ENCODE peak calls at places on chromosomes 2 and 18, in five cellular contexts. One of them, this sample, is unnamed. For H3K27me3, the result is how much of the 10 kb centered on the place peaks cover.

GRCh38 chr2:175207741-175208438 is 26.4 kb upstream of the ATP5MC3 start:
- DNase-seq in AG04450: no peak
- DNase-seq in right cardiac atrium: peak
- DNase-seq in IMR-90: no peak
- DNase-seq in CD4-positive, CD25-positive, alpha-beta regulatory T cell: no peak
- DNase-seq in this sample: peak

GRCh38 chr2:196453613-196454047 is 185.9 kb upstream of the CCDC150 start:
- DNase-seq in AG04450: peak
- DNase-seq in right cardiac atrium: no peak
- DNase-seq in IMR-90: peak
- DNase-seq in CD4-positive, CD25-positive, alpha-beta regulatory T cell: peak
- DNase-seq in this sample: no peak

GRCh38 chr2:69050802-69051201 is 37.8 kb downstream of the ANTXR1 start:
- DNase-seq in AG04450: no peak
- DNase-seq in right cardiac atrium: no peak
- DNase-seq in IMR-90: no peak
- DNase-seq in CD4-positive, CD25-positive, alpha-beta regulatory T cell: no peak
- DNase-seq in this sample: no peak

GRCh38 chr2:153416071-153416470 is 62.5 kb downstream of the RPRM start:
- DNase-seq in AG04450: no peak
- DNase-seq in right cardiac atrium: no peak
- DNase-seq in IMR-90: no peak
- DNase-seq in CD4-positive, CD25-positive, alpha-beta regulatory T cell: no peak
- DNase-seq in this sample: no peak

GRCh38 chr2:207122914-207123744 is 42.6 kb downstream of the KLF7 start:
- DNase-seq in AG04450: no peak
- DNase-seq in right cardiac atrium: no peak
- DNase-seq in IMR-90: no peak
- DNase-seq in CD4-positive, CD25-positive, alpha-beta regulatory T cell: no peak
- DNase-seq in this sample: no peak

GRCh38 chr2:72024451-72025175 is 123.0 kb downstream of the CYP26B1 start:
- DNase-seq in AG04450: no peak
- DNase-seq in right cardiac atrium: no peak
- DNase-seq in IMR-90: no peak
- DNase-seq in CD4-positive, CD25-positive, alpha-beta regulatory T cell: no peak
- DNase-seq in this sample: peak

GRCh38 chr2:88090446-88091283 is 23.0 kb downstream of the SMYD1 start:
- DNase-seq in AG04450: no peak
- DNase-seq in right cardiac atrium: no peak
- DNase-seq in IMR-90: no peak
- DNase-seq in CD4-positive, CD25-positive, alpha-beta regulatory T cell: no peak
- DNase-seq in this sample: peak

GRCh38 chr2:175025946-175026345 is 20.8 kb upstream of the CHN1 start:
- DNase-seq in AG04450: no peak
- DNase-seq in right cardiac atrium: no peak
- DNase-seq in IMR-90: no peak
- DNase-seq in CD4-positive, CD25-positive, alpha-beta regulatory T cell: no peak
- DNase-seq in this sample: no peak

GRCh38 chr2:224885836-224886547 is 156.3 kb downstream of the DOCK10 start:
- DNase-seq in AG04450: no peak
- DNase-seq in right cardiac atrium: no peak
- DNase-seq in IMR-90: peak
- DNase-seq in CD4-positive, CD25-positive, alpha-beta regulatory T cell: no peak
- DNase-seq in this sample: no peak

GRCh38 chr2:226983891-226984290 is 148.0 kb downstream of the RHBDD1 start:
- DNase-seq in AG04450: no peak
- DNase-seq in right cardiac atrium: no peak
- DNase-seq in IMR-90: no peak
- DNase-seq in CD4-positive, CD25-positive, alpha-beta regulatory T cell: no peak
- DNase-seq in this sample: no peak

GRCh38 chr2:239381709-239382134 is 19.1 kb downstream of the HDAC4 start:
- DNase-seq in AG04450: no peak
- DNase-seq in right cardiac atrium: no peak
- DNase-seq in IMR-90: no peak
- DNase-seq in CD4-positive, CD25-positive, alpha-beta regulatory T cell: no peak
- DNase-seq in this sample: peak

GRCh38 chr18:50061876-50062517 is 132.9 kb downstream of the MYO5B start:
- DNase-seq in AG04450: no peak
- DNase-seq in right cardiac atrium: peak
- DNase-seq in IMR-90: no peak
- DNase-seq in CD4-positive, CD25-positive, alpha-beta regulatory T cell: no peak
- DNase-seq in this sample: no peak

GRCh38 chr2:100124746-100125145 is 17.6 kb downstream of the AFF3 start:
- DNase-seq in AG04450: no peak
- DNase-seq in right cardiac atrium: no peak
- DNase-seq in IMR-90: no peak
- DNase-seq in CD4-positive, CD25-positive, alpha-beta regulatory T cell: no peak
- DNase-seq in this sample: no peak

GRCh38 chr18:58789856-58790255 is 74.8 kb upstream of the ZNF532 start:
- DNase-seq in AG04450: no peak
- DNase-seq in right cardiac atrium: peak
- DNase-seq in IMR-90: no peak
- DNase-seq in CD4-positive, CD25-positive, alpha-beta regulatory T cell: no peak
- DNase-seq in this sample: no peak

GRCh38 chr2:12717191-12717987 is 653 bp downstream of the TRIB2 start:
- DNase-seq in AG04450: no peak
- DNase-seq in right cardiac atrium: peak
- DNase-seq in IMR-90: peak
- DNase-seq in CD4-positive, CD25-positive, alpha-beta regulatory T cell: peak
- DNase-seq in this sample: peak

GRCh38 chr18:39624934-39625333 is 2059.3 kb upstream of the CELF4 start:
- DNase-seq in AG04450: peak
- DNase-seq in right cardiac atrium: no peak
- DNase-seq in IMR-90: peak
- DNase-seq in CD4-positive, CD25-positive, alpha-beta regulatory T cell: no peak
- DNase-seq in this sample: no peak

GRCh38 chr2:163794635-163795034 is 58.8 kb upstream of the FIGN start:
- DNase-seq in AG04450: no peak
- DNase-seq in right cardiac atrium: no peak
- DNase-seq in IMR-90: no peak
- DNase-seq in CD4-positive, CD25-positive, alpha-beta regulatory T cell: no peak
- DNase-seq in this sample: no peak

GRCh38 chr2:127640082-127641072 is 5.6 kb upstream of the GPR17 start:
- DNase-seq in AG04450: no peak
- DNase-seq in right cardiac atrium: no peak
- DNase-seq in IMR-90: no peak
- DNase-seq in CD4-positive, CD25-positive, alpha-beta regulatory T cell: peak
- DNase-seq in this sample: no peak

GRCh38 chr2:216348909-216349308 is 23.4 kb downstream of the MARCHF4 start:
- DNase-seq in AG04450: no peak
- DNase-seq in right cardiac atrium: no peak
- DNase-seq in IMR-90: peak
- DNase-seq in CD4-positive, CD25-positive, alpha-beta regulatory T cell: no peak
- DNase-seq in this sample: no peak

GRCh38 chr2:226985227-226985946 is 149.5 kb downstream of the RHBDD1 start:
- DNase-seq in AG04450: peak
- DNase-seq in right cardiac atrium: no peak
- DNase-seq in IMR-90: peak
- DNase-seq in CD4-positive, CD25-positive, alpha-beta regulatory T cell: peak
- DNase-seq in this sample: no peak

GRCh38 chr18:74252032-74252380 is 39.8 kb downstream of the CYB5A start:
- DNase-seq in AG04450: no peak
- DNase-seq in right cardiac atrium: no peak
- DNase-seq in IMR-90: peak
- DNase-seq in CD4-positive, CD25-positive, alpha-beta regulatory T cell: no peak
- DNase-seq in this sample: no peak

GRCh38 chr2:127609031-127609751 is 36.8 kb upstream of the GPR17 start:
- DNase-seq in AG04450: no peak
- DNase-seq in right cardiac atrium: no peak
- DNase-seq in IMR-90: no peak
- DNase-seq in CD4-positive, CD25-positive, alpha-beta regulatory T cell: no peak
- DNase-seq in this sample: no peak

GRCh38 chr2:64988420-64989125 is 626 bp upstream of the SLC1A4 start:
- DNase-seq in AG04450: peak
- DNase-seq in right cardiac atrium: peak
- DNase-seq in IMR-90: peak
- DNase-seq in CD4-positive, CD25-positive, alpha-beta regulatory T cell: peak
- DNase-seq in this sample: peak

GRCh38 chr2:122323927-122324326 is 568.5 kb downstream of the TSN start:
- DNase-seq in AG04450: no peak
- DNase-seq in right cardiac atrium: no peak
- DNase-seq in IMR-90: no peak
- DNase-seq in CD4-positive, CD25-positive, alpha-beta regulatory T cell: no peak
- DNase-seq in this sample: no peak

GRCh38 chr2:101196220-101196661 is 45.1 kb upstream of the TBC1D8 start:
- DNase-seq in AG04450: no peak
- DNase-seq in right cardiac atrium: no peak
- DNase-seq in IMR-90: no peak
- DNase-seq in CD4-positive, CD25-positive, alpha-beta regulatory T cell: no peak
- DNase-seq in this sample: no peak

GRCh38 chr2:3634631-3635091 is 23.3 kb upstream of the ALLC start:
- DNase-seq in AG04450: no peak
- DNase-seq in right cardiac atrium: no peak
- DNase-seq in IMR-90: no peak
- DNase-seq in CD4-positive, CD25-positive, alpha-beta regulatory T cell: no peak
- DNase-seq in this sample: peak

GRCh38 chr2:179543361-179543901 is 278.8 kb upstream of the SESTD1 start:
- DNase-seq in AG04450: no peak
- DNase-seq in right cardiac atrium: no peak
- DNase-seq in IMR-90: peak
- DNase-seq in CD4-positive, CD25-positive, alpha-beta regulatory T cell: no peak
- DNase-seq in this sample: no peak

GRCh38 chr2:45892236-45892701 is 240.8 kb downstream of the PRKCE start:
- DNase-seq in AG04450: no peak
- DNase-seq in right cardiac atrium: no peak
- DNase-seq in IMR-90: no peak
- DNase-seq in CD4-positive, CD25-positive, alpha-beta regulatory T cell: no peak
- DNase-seq in this sample: no peak

GRCh38 chr2:240604291-240604938 is 17.9 kb downstream of the CAPN10 start:
- DNase-seq in AG04450: no peak
- DNase-seq in right cardiac atrium: peak
- DNase-seq in IMR-90: peak
- DNase-seq in CD4-positive, CD25-positive, alpha-beta regulatory T cell: no peak
- DNase-seq in this sample: peak

DNA sequence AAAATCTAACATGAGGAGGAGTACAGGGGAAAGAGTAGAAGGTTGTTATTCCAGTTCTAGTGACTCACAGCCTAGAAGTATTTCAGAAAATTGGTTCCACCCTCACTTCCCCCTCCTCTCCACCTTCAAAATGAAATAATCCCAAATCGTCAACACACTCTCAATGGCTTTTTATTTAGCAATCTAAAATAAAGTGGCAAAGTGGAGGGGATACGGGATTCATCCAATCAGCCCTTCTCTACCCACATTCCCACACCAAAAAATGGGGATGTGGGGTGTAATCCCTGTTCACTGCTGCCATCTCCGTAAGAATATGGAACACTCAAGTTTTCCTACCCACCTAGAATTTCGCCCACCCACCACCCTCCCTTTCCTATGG is 987 bp downstream of the NCKAP1 start:
- DNase-seq in AG04450: no peak
- DNase-seq in right cardiac atrium: no peak
- DNase-seq in IMR-90: peak
- DNase-seq in CD4-positive, CD25-positive, alpha-beta regulatory T cell: no peak
- DNase-seq in this sample: no peak
- H3K27ac ChIP-seq in AG04450: peak
- H3K27ac ChIP-seq in right cardiac atrium: peak
- H3K27ac ChIP-seq in IMR-90: peak
- H3K27ac ChIP-seq in CD4-positive, CD25-positive, alpha-beta regulatory T cell: no peak
- H3K27ac ChIP-seq in this sample: peak

DNA sequence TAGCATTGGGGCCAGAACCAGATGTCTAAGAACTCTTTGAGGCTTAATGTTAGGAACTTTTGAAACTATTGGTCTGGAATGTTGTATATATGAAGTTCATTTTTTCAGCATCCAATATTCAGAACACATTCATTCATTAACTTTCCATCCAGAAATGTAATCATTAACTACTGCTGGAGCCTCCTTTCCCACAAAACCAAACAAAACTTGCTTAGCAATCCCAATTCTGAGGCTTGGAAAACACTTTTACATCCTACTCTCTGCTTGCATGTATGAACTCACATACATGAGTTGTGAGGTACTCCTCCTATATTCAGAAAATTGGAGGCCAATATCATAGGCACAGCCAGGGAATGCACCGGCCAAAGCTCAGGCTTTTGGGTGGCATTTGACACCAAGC is 841 bp upstream of the LRATD1 start:
- DNase-seq in AG04450: no peak
- DNase-seq in right cardiac atrium: no peak
- DNase-seq in IMR-90: no peak
- DNase-seq in CD4-positive, CD25-positive, alpha-beta regulatory T cell: no peak
- DNase-seq in this sample: no peak
- H3K27me3 ChIP-seq in AG04450: under half
- H3K27me3 ChIP-seq in right cardiac atrium: under half
- H3K27me3 ChIP-seq in IMR-90: under half
- H3K27me3 ChIP-seq in CD4-positive, CD25-positive, alpha-beta regulatory T cell: under half
- H3K27me3 ChIP-seq in this sample: under half

GRCh38 chr2:120977582-120978358 is 242.1 kb downstream of the GLI2 start:
- DNase-seq in AG04450: no peak
- DNase-seq in right cardiac atrium: no peak
- DNase-seq in IMR-90: no peak
- DNase-seq in CD4-positive, CD25-positive, alpha-beta regulatory T cell: no peak
- DNase-seq in this sample: no peak

GRCh38 chr2:120982598-120982997 is 246.9 kb downstream of the GLI2 start:
- DNase-seq in AG04450: no peak
- DNase-seq in right cardiac atrium: no peak
- DNase-seq in IMR-90: no peak
- DNase-seq in CD4-positive, CD25-positive, alpha-beta regulatory T cell: no peak
- DNase-seq in this sample: no peak

GRCh38 chr2:120978359-120979050 is 242.8 kb downstream of the GLI2 start:
- DNase-seq in AG04450: no peak
- DNase-seq in right cardiac atrium: no peak
- DNase-seq in IMR-90: peak
- DNase-seq in CD4-positive, CD25-positive, alpha-beta regulatory T cell: no peak
- DNase-seq in this sample: no peak

GRCh38 chr2:120979398-120979797 is 243.7 kb downstream of the GLI2 start:
- DNase-seq in AG04450: no peak
- DNase-seq in right cardiac atrium: no peak
- DNase-seq in IMR-90: no peak
- DNase-seq in CD4-positive, CD25-positive, alpha-beta regulatory T cell: no peak
- DNase-seq in this sample: no peak

GRCh38 chr2:120979921-120980320 is 244.3 kb downstream of the GLI2 start:
- DNase-seq in AG04450: no peak
- DNase-seq in right cardiac atrium: no peak
- DNase-seq in IMR-90: no peak
- DNase-seq in CD4-positive, CD25-positive, alpha-beta regulatory T cell: no peak
- DNase-seq in this sample: no peak
- H3K4me3 ChIP-seq in AG04450: no peak
- H3K4me3 ChIP-seq in right cardiac atrium: no peak
- H3K4me3 ChIP-seq in IMR-90: no peak
- H3K4me3 ChIP-seq in CD4-positive, CD25-positive, alpha-beta regulatory T cell: no peak
- H3K4me3 ChIP-seq in this sample: no peak

DNA sequence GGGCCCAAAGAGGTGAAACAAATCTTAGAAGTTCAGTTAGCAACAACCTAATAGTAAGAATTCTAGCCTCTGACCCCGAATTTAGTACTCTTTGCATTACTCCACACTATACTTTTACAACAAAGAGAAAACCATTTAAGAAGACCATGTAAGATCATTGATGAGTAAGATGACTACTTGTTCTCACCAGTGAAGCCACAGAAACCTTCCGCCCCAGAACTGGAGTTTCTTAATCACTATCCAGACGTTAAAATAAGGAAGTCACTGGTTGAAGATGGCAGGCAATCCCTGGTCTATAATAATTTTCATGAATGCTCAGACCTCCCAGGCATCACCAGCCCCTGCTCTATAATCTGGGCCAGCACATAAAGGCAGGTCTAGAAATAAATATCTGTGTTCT is 95.0 kb downstream of the TMEM163 start:
- DNase-seq in AG04450: no peak
- DNase-seq in right cardiac atrium: no peak
- DNase-seq in IMR-90: no peak
- DNase-seq in CD4-positive, CD25-positive, alpha-beta regulatory T cell: no peak
- DNase-seq in this sample: no peak
- H3K27ac ChIP-seq in AG04450: no peak
- H3K27ac ChIP-seq in right cardiac atrium: no peak
- H3K27ac ChIP-seq in IMR-90: no peak
- H3K27ac ChIP-seq in CD4-positive, CD25-positive, alpha-beta regulatory T cell: no peak
- H3K27ac ChIP-seq in this sample: no peak

This sample was measured in dorsolateral prefrontal cortex.